ENCODE peak calls at places on chromosomes 6 and 20, in eight cellular contexts. B is small intestine; O is cardiac muscle cell; Y is left ventricle myocardium inferior; G is esophagus squamous epithelium; J is CD8-positive, alpha-beta memory T cell; Z is heart left ventricle; P is mesendoderm. S is an unnamed sample.

GRCh38 chr6:40912158-40912946 is 126.7 kb downstream of the UNC5CL start:
- DNase-seq in B (peak; percentile 94), O (peak; percentile 56), Y (no peak), G (no peak), J (no peak), Z (peak; percentile 46), P (peak; percentile 83), S (no peak)

GRCh38 chr6:38209291-38209865 is 389.9 kb downstream of the ZFAND3 start:
- DNase-seq in B (no peak), O (no peak), Y (no peak), G (no peak), J (no peak), Z (no peak), P (no peak), S (peak; percentile 76)

GRCh38 chr6:148761532-148761951 is 14.7 kb downstream of the UST start:
- DNase-seq in B (no peak), O (peak; percentile 13), Y (no peak), G (no peak), J (peak; percentile 73), Z (no peak), P (no peak), S (no peak)

GRCh38 chr6:32369678-32370077 is 2.0 kb downstream of the TSBP1 start:
- DNase-seq in B (no peak), O (no peak), Y (no peak), G (no peak), J (no peak), Z (no peak), P (no peak), S (no peak)

GRCh38 chr20:39271205-39271604 is 309.1 kb downstream of the DHX35 start:
- DNase-seq in B (no peak), O (no peak), Y (peak; percentile 44), G (no peak), J (no peak), Z (peak; percentile 17), P (peak; percentile 44), S (no peak)

GRCh38 chr20:41173161-41173721 is 35.9 kb downstream of the PLCG1 start:
- DNase-seq in B (peak; percentile 71), O (peak; percentile 78), Y (peak; percentile 90), G (no peak), J (peak; percentile 43), Z (peak; percentile 86), P (peak; percentile 73), S (peak; percentile 84)

GRCh38 chr6:128098000-128098581 is 197.2 kb upstream of the THEMIS start:
- DNase-seq in B (no peak), O (no peak), Y (no peak), G (no peak), J (no peak), Z (no peak), P (no peak), S (no peak)

GRCh38 chr6:38371312-38371672 is 268.4 kb downstream of the BTBD9 start:
- DNase-seq in B (no peak), O (peak; percentile 9), Y (no peak), G (no peak), J (no peak), Z (no peak), P (no peak), S (no peak)

GRCh38 chr6:4872841-4873240 is 96.6 kb downstream of the CDYL start:
- DNase-seq in B (no peak), O (no peak), Y (no peak), G (no peak), J (no peak), Z (no peak), P (no peak), S (no peak)

GRCh38 chr20:57264151-57264792 is 2.2 kb downstream of the BMP7 start:
- DNase-seq in B (peak; percentile 1), O (peak; percentile 60), Y (peak; percentile 24), G (no peak), J (no peak), Z (no peak), P (peak; percentile 75), S (no peak)

GRCh38 chr20:23121766-23122095 is 35.6 kb upstream of the CD93 start:
- DNase-seq in B (no peak), O (no peak), Y (no peak), G (no peak), J (no peak), Z (no peak), P (no peak), S (no peak)

GRCh38 chr20:24350923-24351368 is 118.5 kb upstream of the SYNDIG1 start:
- DNase-seq in B (no peak), O (no peak), Y (no peak), G (no peak), J (no peak), Z (no peak), P (no peak), S (no peak)

GRCh38 chr6:142416179-142416578 is 114.4 kb downstream of the ADGRG6 start:
- DNase-seq in B (no peak), O (no peak), Y (no peak), G (no peak), J (no peak), Z (no peak), P (peak; percentile 61), S (no peak)

GRCh38 chr6:26330835-26331808 is 33.9 kb upstream of the BTN3A2 start:
- DNase-seq in B (no peak), O (no peak), Y (no peak), G (no peak), J (peak; percentile 31), Z (no peak), P (peak; percentile 84), S (no peak)

GRCh38 chr6:49326337-49326736 is 136.7 kb downstream of the MMUT start:
- DNase-seq in B (no peak), O (no peak), Y (no peak), G (no peak), J (no peak), Z (no peak), P (no peak), S (no peak)

GRCh38 chr6:144346719-144347446 is 61.7 kb downstream of the UTRN start:
- DNase-seq in B (no peak), O (no peak), Y (no peak), G (no peak), J (no peak), Z (no peak), P (peak; percentile 55), S (no peak)

GRCh38 chr20:33191484-33191883 is 23.5 kb downstream of the BPIFA2 start:
- DNase-seq in B (peak; percentile 1), O (no peak), Y (no peak), G (no peak), J (no peak), Z (no peak), P (no peak), S (no peak)

GRCh38 chr6:159151266-159151855 is 17.8 kb upstream of the FNDC1 start:
- DNase-seq in B (peak; percentile 36), O (peak; percentile 59), Y (peak; percentile 28), G (no peak), J (no peak), Z (no peak), P (peak; percentile 45), S (no peak)

GRCh38 chr6:16132909-16133308 is 4.0 kb downstream of the MYLIP start:
- DNase-seq in B (no peak), O (no peak), Y (no peak), G (no peak), J (no peak), Z (no peak), P (peak; percentile 25), S (no peak)
- H3K4me1 ChIP-seq in B (peaks cover 19% of the 10 kb centered on the region), O (peaks cover 50% of the 10 kb centered on the region), Y (peaks cover 95% of the 10 kb centered on the region), G (peaks cover 25% of the 10 kb centered on the region), J (peaks cover 67% of the 10 kb centered on the region), Z (peaks cover 77% of the 10 kb centered on the region), P (no peaks in the 10 kb centered on the region), S (peaks cover 66% of the 10 kb centered on the region)

GRCh38 chr20:50447102-50447804 is 62.9 kb upstream of the PTPN1 start:
- DNase-seq in B (no peak), O (no peak), Y (no peak), G (no peak), J (no peak), Z (no peak), P (no peak), S (no peak)
- H3K27ac ChIP-seq in B (peak overlapping the region; percentile 46), O (no peak overlapping the region), Y (no peak overlapping the region), G (no peak overlapping the region), J (no peak overlapping the region), Z (no peak overlapping the region), P (no peak overlapping the region), S (no peak overlapping the region)

GRCh38 chr20:3156811-3157619 is 2.6 kb downstream of the FASTKD5 start:
- DNase-seq in B (no peak), O (no peak), Y (no peak), G (no peak), J (no peak), Z (no peak), P (no peak), S (no peak)
- H3K4me3 ChIP-seq in B (no peak overlapping the region), O (no peak overlapping the region), Y (peak overlapping the region; percentile 100), G (no peak overlapping the region), J (no peak overlapping the region), Z (peak overlapping the region; percentile 70), P (no peak overlapping the region), S (peak overlapping the region; percentile 100)

GRCh38 chr6:167120557-167121030 is 2.3 kb upstream of the CCR6 start:
- DNase-seq in B (no peak), O (no peak), Y (no peak), G (no peak), J (no peak), Z (no peak), P (no peak), S (no peak)

GRCh38 chr6:167118006-167118405 is 4.9 kb upstream of the CCR6 start:
- DNase-seq in B (no peak), O (no peak), Y (no peak), G (no peak), J (no peak), Z (no peak), P (no peak), S (no peak)

GRCh38 chr6:167121471-167121870 is 1.4 kb upstream of the CCR6 start:
- DNase-seq in B (no peak), O (no peak), Y (no peak), G (no peak), J (no peak), Z (no peak), P (no peak), S (peak; percentile 64)

GRCh38 chr6:167118839-167119238 is 4.1 kb upstream of the CCR6 start:
- DNase-seq in B (no peak), O (no peak), Y (no peak), G (no peak), J (no peak), Z (no peak), P (no peak), S (no peak)

GRCh38 chr6:167119680-167120556 is 3.0 kb upstream of the CCR6 start:
- DNase-seq in B (peak; percentile 50), O (no peak), Y (no peak), G (no peak), J (peak; percentile 80), Z (no peak), P (no peak), S (peak; percentile 56)
- H3K4me1 ChIP-seq in B (peaks cover 2% of the 10 kb centered on the region), O (no peaks in the 10 kb centered on the region), Y (peaks cover 3% of the 10 kb centered on the region), G (no peaks in the 10 kb centered on the region), J (peaks cover 62% of the 10 kb centered on the region), Z (peaks cover 6% of the 10 kb centered on the region), P (no peaks in the 10 kb centered on the region), S (peaks cover 10% of the 10 kb centered on the region)